ENCODE peak calls at places on chromosomes 2 and 18, in six cellular contexts. X is tibial artery, D is adrenal gland, A is brain microvascular endothelial cell, I is fibroblast of lung, U is coronary artery. P is an unnamed sample.

GRCh38 chr2:207825958-207826330 is 56.2 kb upstream of the FZD5 start:
- DNase-seq in X (no peak), D (no peak), A (no peak), I (no peak), U (no peak), P (no peak)

GRCh38 chr2:95342556-95343320 is 45.6 kb downstream of the KCNIP3 start:
- DNase-seq in X (peak; percentile 7), D (no peak), A (no peak), I (no peak), U (no peak), P (no peak)

GRCh38 chr2:240250985-240251847 is 110.8 kb upstream of the OTOS start:
- DNase-seq in X (peak; percentile 94), D (peak; percentile 96), A (peak; percentile 89), I (peak; percentile 85), U (peak; percentile 99), P (peak; percentile 97)

GRCh38 chr2:75403991-75404428 is 156.7 kb downstream of the EVA1A start:
- DNase-seq in X (no peak), D (no peak), A (peak; percentile 28), I (peak; percentile 41), U (no peak), P (no peak)

GRCh38 chr2:241368643-241369042 is 12.6 kb downstream of the FARP2 start:
- DNase-seq in X (no peak), D (no peak), A (no peak), I (no peak), U (no peak), P (no peak)

GRCh38 chr2:12718662-12719399 is 2.1 kb downstream of the TRIB2 start:
- DNase-seq in X (no peak), D (no peak), A (no peak), I (peak; percentile 23), U (no peak), P (no peak)

GRCh38 chr2:63661076-63661475 is 72.3 kb downstream of the MDH1 start:
- DNase-seq in X (no peak), D (no peak), A (peak; percentile 76), I (peak; percentile 91), U (no peak), P (no peak)

GRCh38 chr2:176018708-176019107 is 16.6 kb upstream of the LNPK start:
- DNase-seq in X (no peak), D (no peak), A (no peak), I (peak; percentile 5), U (no peak), P (no peak)

GRCh38 chr2:88738271-88738670 is 46.8 kb downstream of the RPIA start:
- DNase-seq in X (no peak), D (no peak), A (peak; percentile 46), I (peak; percentile 82), U (no peak), P (no peak)

GRCh38 chr2:118003396-118003824 is 10.5 kb downstream of the CCDC93 start:
- DNase-seq in X (peak; percentile 46), D (peak; percentile 71), A (peak; percentile 80), I (peak; percentile 72), U (no peak), P (no peak)

GRCh38 chr2:230795856-230796255 is 68.9 kb upstream of the ITM2C start:
- DNase-seq in X (peak; percentile 78), D (no peak), A (no peak), I (no peak), U (no peak), P (no peak)

GRCh38 chr18:74342416-74343043 is 26.9 kb downstream of the C18orf63 start:
- DNase-seq in X (no peak), D (peak; percentile 52), A (peak; percentile 44), I (peak; percentile 51), U (no peak), P (no peak)

GRCh38 chr18:67132919-67133318 is 383.6 kb downstream of the DSEL start:
- DNase-seq in X (no peak), D (no peak), A (no peak), I (no peak), U (no peak), P (no peak)

GRCh38 chr2:188307850-188308283 is 16.2 kb downstream of the GULP1 start:
- DNase-seq in X (no peak), D (no peak), A (no peak), I (no peak), U (no peak), P (no peak)

GRCh38 chr18:40124107-40124506 is 1830.9 kb upstream of the PIK3C3 start:
- DNase-seq in X (no peak), D (no peak), A (peak; percentile 72), I (peak; percentile 78), U (no peak), P (no peak)

GRCh38 chr2:219661955-219662395 is 34.5 kb downstream of the SLC4A3 start:
- DNase-seq in X (no peak), D (no peak), A (peak; percentile 67), I (peak; percentile 90), U (peak; percentile 5), P (no peak)

GRCh38 chr2:3665886-3666612 is 8.0 kb downstream of the ALLC start:
- DNase-seq in X (peak; percentile 10), D (no peak), A (no peak), I (no peak), U (peak; percentile 69), P (no peak)

GRCh38 chr2:157229572-157229971 is 27.9 kb upstream of the GALNT5 start:
- DNase-seq in X (no peak), D (peak; percentile 64), A (peak; percentile 57), I (peak; percentile 95), U (no peak), P (no peak)

GRCh38 chr2:205546417-205546816 is 135.9 kb upstream of the NRP2 start:
- DNase-seq in X (no peak), D (no peak), A (no peak), I (no peak), U (no peak), P (no peak)

GRCh38 chr2:216362730-216363129 is 9.6 kb downstream of the MARCHF4 start:
- DNase-seq in X (no peak), D (no peak), A (peak; percentile 65), I (peak; percentile 69), U (no peak), P (no peak)

GRCh38 chr2:179344280-179344961 is 79.8 kb upstream of the SESTD1 start:
- DNase-seq in X (no peak), D (no peak), A (peak; percentile 20), I (peak; percentile 39), U (no peak), P (no peak)

GRCh38 chr2:242054881-242055801 is 185.6 kb downstream of the RTP5 start:
- DNase-seq in X (no peak), D (no peak), A (no peak), I (no peak), U (peak; percentile 63), P (no peak)

GRCh38 chr2:181788883-181789555 is 102.5 kb upstream of the ITPRID2 start:
- DNase-seq in X (no peak), D (no peak), A (no peak), I (peak; percentile 45), U (no peak), P (no peak)

GRCh38 chr2:181785677-181786344 is 105.5 kb upstream of the NEUROD1 start:
- DNase-seq in X (no peak), D (no peak), A (no peak), I (peak; percentile 70), U (no peak), P (no peak)

GRCh38 chr2:181787310-181788048 is 104.1 kb upstream of the ITPRID2 start:
- DNase-seq in X (no peak), D (no peak), A (no peak), I (no peak), U (no peak), P (no peak)

GRCh38 chr2:181784556-181784955 is 104.2 kb upstream of the NEUROD1 start:
- DNase-seq in X (no peak), D (no peak), A (peak; percentile 36), I (peak; percentile 82), U (no peak), P (no peak)

DNA sequence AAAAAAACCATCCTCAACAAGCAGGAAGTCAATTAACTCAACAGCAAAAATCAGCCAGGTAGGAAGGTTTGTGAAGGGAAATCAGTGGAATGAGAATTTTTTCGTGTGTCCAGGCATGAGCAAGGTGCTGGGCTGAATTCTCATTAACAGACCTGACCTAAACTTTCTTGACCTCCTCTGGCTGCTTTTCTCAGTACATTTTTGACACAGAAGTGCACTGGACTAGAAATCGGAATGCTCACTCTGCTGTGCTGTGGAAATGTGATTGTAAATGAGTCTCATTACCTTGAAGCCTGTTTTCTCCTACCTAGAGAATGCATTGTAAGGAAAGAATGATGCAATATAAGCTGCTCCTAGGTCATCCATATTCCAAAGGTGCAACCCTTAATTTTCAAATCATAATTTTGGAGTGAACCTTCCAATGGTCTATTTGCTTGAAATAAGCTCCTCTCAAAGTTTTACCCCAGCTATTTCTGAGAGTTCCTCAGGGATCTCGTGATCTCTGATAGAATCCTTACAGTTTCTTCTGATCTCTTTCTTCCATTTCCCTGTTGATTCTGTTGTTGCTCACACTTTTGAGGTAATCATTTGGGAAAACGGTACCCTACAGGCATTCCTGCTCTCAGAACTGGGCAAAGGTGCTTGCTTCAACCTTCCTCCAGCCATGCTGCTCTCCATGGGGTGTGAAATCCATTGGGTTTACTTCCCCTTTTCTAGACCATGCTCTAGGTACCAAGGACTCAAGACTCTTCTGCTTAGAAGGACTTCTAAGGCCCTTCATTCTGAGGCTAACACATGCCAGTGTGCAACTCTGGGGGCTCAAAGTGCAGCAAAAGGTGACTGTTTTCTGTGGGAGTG is 104.9 kb upstream of the ITPRID2 start:
- DNase-seq in X (no peak), D (no peak), A (no peak), I (no peak), U (no peak), P (no peak)
- H3K27ac ChIP-seq in X (no peak overlapping the region), D (no peak overlapping the region), A (no peak overlapping the region), I (no peak overlapping the region), U (no peak overlapping the region), P (no peak overlapping the region)

GRCh38 chr2:2057125-2057721 is 273.9 kb downstream of the MYT1L start:
- DNase-seq in X (peak; percentile 62), D (peak; percentile 61), A (peak; percentile 94), I (peak; percentile 23), U (no peak), P (no peak)
- H3K27ac ChIP-seq in X (no peak overlapping the region), D (no peak overlapping the region), A (no peak overlapping the region), I (no peak overlapping the region), U (no peak overlapping the region), P (no peak overlapping the region)

DNA sequence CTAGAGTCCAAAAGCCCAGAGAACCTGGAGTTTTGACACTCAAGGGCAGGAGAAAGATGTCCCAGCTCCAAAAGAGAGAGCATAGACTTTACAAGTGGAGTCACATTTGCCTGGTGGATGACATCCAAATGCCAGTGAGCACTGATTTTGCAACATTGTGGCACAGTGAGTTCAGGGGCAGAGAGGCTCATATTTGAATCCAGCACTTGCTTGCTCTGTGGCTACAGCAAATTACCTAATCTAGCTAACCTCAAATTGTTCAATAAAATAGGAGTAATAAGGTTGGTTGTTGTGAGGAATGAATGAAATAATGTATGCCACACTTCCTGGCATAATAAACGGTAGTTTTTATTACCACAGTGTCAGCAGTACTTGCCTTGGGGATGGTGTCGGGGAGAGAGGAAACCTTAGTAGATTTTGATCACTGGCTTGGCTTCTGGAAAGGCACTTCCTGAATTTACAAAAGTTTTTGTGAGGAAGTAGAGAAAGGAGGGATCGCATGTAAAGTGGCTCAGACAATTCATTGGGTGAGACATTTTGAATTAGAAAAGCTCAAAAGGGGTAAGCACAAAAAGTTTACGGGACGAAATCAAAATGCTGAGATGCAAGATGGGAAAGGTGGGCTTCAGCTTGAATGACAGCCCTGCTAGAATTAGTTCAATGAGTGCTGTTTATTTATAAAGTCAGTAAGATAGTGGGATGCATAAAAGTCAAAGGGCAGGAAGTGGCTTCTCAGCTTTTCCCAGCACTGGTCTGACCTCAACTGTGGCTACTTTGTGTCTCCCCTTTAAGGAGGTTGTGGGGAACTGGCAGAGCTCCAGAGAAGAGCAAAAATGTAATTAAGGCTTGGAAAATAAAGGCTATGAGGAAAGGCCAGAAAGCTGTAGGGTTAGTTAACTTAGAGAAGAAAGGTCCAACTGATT is 69.3 kb upstream of the CD28 start:
- DNase-seq in X (peak; percentile 45), D (peak; percentile 40), A (no peak), I (peak; percentile 23), U (no peak), P (no peak)
- H3K27ac ChIP-seq in X (no peak overlapping the region), D (no peak overlapping the region), A (no peak overlapping the region), I (no peak overlapping the region), U (no peak overlapping the region), P (no peak overlapping the region)

GRCh38 chr2:43020296-43020695 is 206.1 kb downstream of the ZFP36L2 start:
- DNase-seq in X (no peak), D (no peak), A (no peak), I (no peak), U (peak; percentile 38), P (no peak)
- H3K27ac ChIP-seq in X (no peak overlapping the region), D (no peak overlapping the region), A (no peak overlapping the region), I (no peak overlapping the region), U (no peak overlapping the region), P (peak overlapping the region; percentile 2)